ENCODE peak calls at places on chromosomes 7 and 10, in four cellular contexts. H is PC-9, W is T-cell, D is RCC 7860. O is an unnamed sample.
A peak's percentile ranks its signal among the peaks of the same experiment; 100 is the strongest.

GRCh38 chr10:131032329-131033165 is 279.0 kb downstream of the TCERG1L start:
- DNase-seq in H (no peak), W (no peak), D (no peak), O (no peak)

GRCh38 chr10:43929122-43929521 is 280.4 kb upstream of the ZNF32 start:
- DNase-seq in H (no peak), W (no peak), D (no peak), O (no peak)

GRCh38 chr10:112658900-112659328 is 211.9 kb downstream of the VTI1A start:
- DNase-seq in H (no peak), W (no peak), D (peak; percentile 46), O (peak; percentile 41)

GRCh38 chr7:4789194-4790077 is 14.0 kb downstream of the AP5Z1 start:
- DNase-seq in H (no peak), W (no peak), D (no peak), O (no peak)

GRCh38 chr7:45099891-45100760 is 11.4 kb upstream of the NACAD start:
- DNase-seq in H (no peak), W (no peak), D (no peak), O (no peak)

GRCh38 chr7:49091519-49091918 is 167.2 kb downstream of the CDC14C start:
- DNase-seq in H (no peak), W (no peak), D (no peak), O (no peak)

GRCh38 chr7:13291010-13291409 is 603.6 kb downstream of the ARL4A start:
- DNase-seq in H (no peak), W (no peak), D (no peak), O (no peak)

GRCh38 chr7:44867073-44867990 is 18.0 kb downstream of the PURB start:
- DNase-seq in H (peak; percentile 24), W (no peak), D (peak; percentile 74), O (peak; percentile 19)

GRCh38 chr10:27912241-27912640 is 86.6 kb downstream of the ODAD2 start:
- DNase-seq in H (no peak), W (no peak), D (no peak), O (no peak)

GRCh38 chr7:13988765-13989137 is 715 bp downstream of the ETV1 start:
- DNase-seq in H (no peak), W (no peak), D (no peak), O (no peak)

GRCh38 chr10:105148921-105149320 is 507.8 kb downstream of the SORCS3 start:
- DNase-seq in H (no peak), W (no peak), D (peak; percentile 92), O (no peak)